ENCODE peak calls at places on chromosomes 2 and 18, in nine cellular contexts. One of them, this sample, is unnamed. For H3K4me1, the result is how much of the 10 kb centered on the place peaks cover.

GRCh38 chr2:128498086-128498485 is 179.4 kb upstream of the HS6ST1 start:
- DNase-seq in sigmoid colon: no peak
- DNase-seq in IMR-90: no peak
- DNase-seq in spleen: peak
- DNase-seq in A549: no peak
- DNase-seq in stomach: peak
- DNase-seq in K562: no peak
- DNase-seq in ovary: no peak
- DNase-seq in Peyer's patch: no peak
- DNase-seq in this sample: no peak

GRCh38 chr2:239679755-239680154 is 278.9 kb upstream of the HDAC4 start:
- DNase-seq in sigmoid colon: no peak
- DNase-seq in IMR-90: no peak
- DNase-seq in spleen: no peak
- DNase-seq in A549: no peak
- DNase-seq in stomach: no peak
- DNase-seq in K562: no peak
- DNase-seq in ovary: no peak
- DNase-seq in Peyer's patch: no peak
- DNase-seq in this sample: no peak

GRCh38 chr2:74917702-74918619 is 40.5 kb upstream of the POLE4 start:
- DNase-seq in sigmoid colon: no peak
- DNase-seq in IMR-90: peak
- DNase-seq in spleen: no peak
- DNase-seq in A549: peak
- DNase-seq in stomach: no peak
- DNase-seq in K562: no peak
- DNase-seq in ovary: no peak
- DNase-seq in Peyer's patch: peak
- DNase-seq in this sample: no peak

GRCh38 chr2:23508066-23508390 is 123.0 kb downstream of the KLHL29 start:
- DNase-seq in sigmoid colon: no peak
- DNase-seq in IMR-90: no peak
- DNase-seq in spleen: no peak
- DNase-seq in A549: no peak
- DNase-seq in stomach: no peak
- DNase-seq in K562: no peak
- DNase-seq in ovary: no peak
- DNase-seq in Peyer's patch: no peak
- DNase-seq in this sample: no peak

GRCh38 chr18:80225685-80226084 is 21.6 kb downstream of the PARD6G start:
- DNase-seq in sigmoid colon: no peak
- DNase-seq in IMR-90: no peak
- DNase-seq in spleen: no peak
- DNase-seq in A549: no peak
- DNase-seq in stomach: no peak
- DNase-seq in K562: no peak
- DNase-seq in ovary: no peak
- DNase-seq in Peyer's patch: no peak
- DNase-seq in this sample: no peak

GRCh38 chr2:145043399-145043834 is 523.5 kb upstream of the ZEB2 start:
- DNase-seq in sigmoid colon: no peak
- DNase-seq in IMR-90: no peak
- DNase-seq in spleen: no peak
- DNase-seq in A549: peak
- DNase-seq in stomach: no peak
- DNase-seq in K562: no peak
- DNase-seq in ovary: no peak
- DNase-seq in Peyer's patch: no peak
- DNase-seq in this sample: no peak

GRCh38 chr18:13028869-13029268 is 37.7 kb downstream of the CEP192 start:
- DNase-seq in sigmoid colon: no peak
- DNase-seq in IMR-90: no peak
- DNase-seq in spleen: no peak
- DNase-seq in A549: no peak
- DNase-seq in stomach: no peak
- DNase-seq in K562: no peak
- DNase-seq in ovary: no peak
- DNase-seq in Peyer's patch: no peak
- DNase-seq in this sample: no peak

GRCh38 chr2:239819974-239820555 is 205.1 kb downstream of the NDUFA10 start:
- DNase-seq in sigmoid colon: peak
- DNase-seq in IMR-90: no peak
- DNase-seq in spleen: peak
- DNase-seq in A549: no peak
- DNase-seq in stomach: peak
- DNase-seq in K562: peak
- DNase-seq in ovary: peak
- DNase-seq in Peyer's patch: no peak
- DNase-seq in this sample: no peak

GRCh38 chr2:42999391-42999811 is 207.0 kb upstream of the HAAO start:
- DNase-seq in sigmoid colon: no peak
- DNase-seq in IMR-90: no peak
- DNase-seq in spleen: peak
- DNase-seq in A549: peak
- DNase-seq in stomach: peak
- DNase-seq in K562: no peak
- DNase-seq in ovary: no peak
- DNase-seq in Peyer's patch: peak
- DNase-seq in this sample: no peak

GRCh38 chr2:134137182-134137595 is 116.7 kb upstream of the MGAT5 start:
- DNase-seq in sigmoid colon: no peak
- DNase-seq in IMR-90: peak
- DNase-seq in spleen: no peak
- DNase-seq in A549: no peak
- DNase-seq in stomach: peak
- DNase-seq in K562: no peak
- DNase-seq in ovary: no peak
- DNase-seq in Peyer's patch: no peak
- DNase-seq in this sample: no peak

GRCh38 chr2:36561223-36561944 is 36.6 kb downstream of the FEZ2 start:
- DNase-seq in sigmoid colon: no peak
- DNase-seq in IMR-90: peak
- DNase-seq in spleen: no peak
- DNase-seq in A549: peak
- DNase-seq in stomach: no peak
- DNase-seq in K562: no peak
- DNase-seq in ovary: no peak
- DNase-seq in Peyer's patch: peak
- DNase-seq in this sample: no peak

GRCh38 chr2:176699660-176700059 is 430.4 kb downstream of the MTX2 start:
- DNase-seq in sigmoid colon: no peak
- DNase-seq in IMR-90: no peak
- DNase-seq in spleen: no peak
- DNase-seq in A549: no peak
- DNase-seq in stomach: no peak
- DNase-seq in K562: no peak
- DNase-seq in ovary: no peak
- DNase-seq in Peyer's patch: no peak
- DNase-seq in this sample: no peak

GRCh38 chr2:218229851-218230250 is 12.9 kb downstream of the ARPC2 start:
- DNase-seq in sigmoid colon: no peak
- DNase-seq in IMR-90: no peak
- DNase-seq in spleen: no peak
- DNase-seq in A549: no peak
- DNase-seq in stomach: no peak
- DNase-seq in K562: no peak
- DNase-seq in ovary: no peak
- DNase-seq in Peyer's patch: peak
- DNase-seq in this sample: no peak

GRCh38 chr2:11784747-11785610 is 38.5 kb downstream of the LPIN1 start:
- DNase-seq in sigmoid colon: peak
- DNase-seq in IMR-90: peak
- DNase-seq in spleen: peak
- DNase-seq in A549: peak
- DNase-seq in stomach: peak
- DNase-seq in K562: peak
- DNase-seq in ovary: peak
- DNase-seq in Peyer's patch: peak
- DNase-seq in this sample: no peak

GRCh38 chr18:23495723-23496440 is 7.4 kb upstream of the RMC1 start:
- DNase-seq in sigmoid colon: no peak
- DNase-seq in IMR-90: no peak
- DNase-seq in spleen: no peak
- DNase-seq in A549: no peak
- DNase-seq in stomach: no peak
- DNase-seq in K562: no peak
- DNase-seq in ovary: no peak
- DNase-seq in Peyer's patch: no peak
- DNase-seq in this sample: no peak

GRCh38 chr18:24530630-24531111 is 70.2 kb downstream of the HRH4 start:
- DNase-seq in sigmoid colon: no peak
- DNase-seq in IMR-90: peak
- DNase-seq in spleen: no peak
- DNase-seq in A549: peak
- DNase-seq in stomach: no peak
- DNase-seq in K562: no peak
- DNase-seq in ovary: no peak
- DNase-seq in Peyer's patch: no peak
- DNase-seq in this sample: no peak

GRCh38 chr2:140972724-140973123 is 1158.1 kb downstream of the LRP1B start:
- DNase-seq in sigmoid colon: no peak
- DNase-seq in IMR-90: no peak
- DNase-seq in spleen: no peak
- DNase-seq in A549: no peak
- DNase-seq in stomach: no peak
- DNase-seq in K562: no peak
- DNase-seq in ovary: no peak
- DNase-seq in Peyer's patch: no peak
- DNase-seq in this sample: no peak

DNA sequence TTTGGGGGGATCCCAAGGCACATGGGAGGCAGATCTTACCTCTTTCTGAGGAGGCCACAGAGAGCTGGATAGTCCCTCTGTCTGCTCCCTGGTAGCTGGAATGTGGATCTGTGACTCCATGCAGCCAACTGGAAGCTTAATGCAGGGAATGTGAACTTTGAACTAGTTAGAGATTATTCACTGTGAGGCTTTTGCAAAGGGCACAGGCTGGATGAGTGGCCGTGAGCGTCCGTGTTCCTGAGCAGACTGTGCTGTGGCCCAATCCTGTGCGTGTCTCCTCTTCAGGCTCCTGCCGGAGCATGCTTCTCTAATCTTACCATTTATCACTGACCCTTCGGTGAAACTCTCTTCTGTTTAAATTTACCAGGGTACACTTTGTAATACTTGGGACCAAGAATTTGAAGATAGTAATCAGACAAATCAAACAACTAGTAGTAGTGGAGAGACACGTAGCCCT is 187.6 kb downstream of the PTPRM start:
- DNase-seq in sigmoid colon: no peak
- DNase-seq in IMR-90: peak
- DNase-seq in spleen: no peak
- DNase-seq in A549: peak
- DNase-seq in stomach: no peak
- DNase-seq in K562: no peak
- DNase-seq in ovary: no peak
- DNase-seq in Peyer's patch: no peak
- DNase-seq in this sample: no peak
- TF ChIP-seq POLR2A in sigmoid colon: no peak
- TF ChIP-seq POLR2A in IMR-90: no peak
- TF ChIP-seq POLR2A in spleen: no peak
- TF ChIP-seq POLR2A in A549: no peak
- TF ChIP-seq POLR2A in stomach: no peak
- TF ChIP-seq POLR2A in K562: no peak
- TF ChIP-seq POLR2A in ovary: no peak
- TF ChIP-seq POLR2A in Peyer's patch: no peak
- TF ChIP-seq POLR2A in this sample: no peak

DNA sequence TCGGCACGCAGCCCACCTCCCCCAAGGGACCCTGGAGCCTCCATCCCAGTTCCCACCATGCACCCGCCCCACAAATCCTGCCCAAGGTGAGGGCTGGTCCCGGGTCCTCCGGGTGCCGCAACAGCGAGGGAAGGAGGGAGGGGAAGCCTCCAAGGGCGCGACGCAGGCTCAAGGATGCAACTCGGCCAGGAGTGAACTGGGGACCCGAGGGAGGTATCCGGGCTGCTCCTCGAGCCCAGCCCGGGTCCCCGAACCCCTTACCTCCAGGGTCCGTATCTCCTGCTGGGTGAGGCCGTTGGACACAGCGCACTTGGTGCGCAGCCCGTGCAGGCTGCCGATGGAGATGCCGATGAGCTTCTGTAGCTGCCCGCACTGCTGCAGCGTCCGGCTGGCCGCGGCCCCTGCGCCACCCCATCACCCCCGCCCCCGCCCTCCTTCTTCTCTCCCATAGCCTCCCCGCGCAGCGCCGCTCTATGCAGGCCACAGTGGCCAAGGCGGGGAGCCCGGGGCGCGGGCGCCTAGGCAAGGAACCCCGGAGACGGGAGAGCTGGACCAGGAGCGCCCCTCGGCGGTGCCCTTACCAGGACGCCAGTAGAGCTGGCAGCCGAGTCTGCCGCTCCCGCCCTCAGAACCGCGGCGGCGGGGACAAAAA is 124.1 kb downstream of the ANKRD30BL start:
- DNase-seq in sigmoid colon: peak
- DNase-seq in IMR-90: no peak
- DNase-seq in spleen: peak
- DNase-seq in A549: no peak
- DNase-seq in stomach: no peak
- DNase-seq in K562: peak
- DNase-seq in ovary: no peak
- DNase-seq in Peyer's patch: no peak
- DNase-seq in this sample: no peak
- TF ChIP-seq CTCF in sigmoid colon: no peak
- TF ChIP-seq CTCF in IMR-90: no peak
- TF ChIP-seq CTCF in spleen: no peak
- TF ChIP-seq CTCF in A549: no peak
- TF ChIP-seq CTCF in stomach: no peak
- TF ChIP-seq CTCF in K562: no peak
- TF ChIP-seq CTCF in ovary: no peak
- TF ChIP-seq CTCF in Peyer's patch: no peak
- TF ChIP-seq CTCF in this sample: no peak

DNA sequence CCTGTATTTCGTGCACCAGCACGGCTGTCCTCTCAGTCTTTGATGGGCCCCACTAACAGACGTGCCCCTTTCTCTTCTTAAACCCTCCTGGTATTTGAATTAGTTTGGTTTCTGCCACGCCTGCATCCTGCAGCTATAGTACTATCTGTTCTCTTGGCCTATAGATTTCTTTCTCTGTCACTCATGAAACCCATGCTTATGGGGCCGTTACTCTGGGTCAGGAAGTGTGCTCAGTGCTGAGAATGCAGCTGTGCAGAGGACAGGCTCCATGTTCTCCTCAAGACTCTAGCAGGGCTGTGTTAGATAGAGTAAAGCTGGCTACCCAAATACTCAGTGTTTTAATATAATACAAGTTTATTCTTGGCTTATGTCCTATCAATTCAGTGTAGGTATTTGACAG is 180.0 kb downstream of the INSIG2 start:
- DNase-seq in sigmoid colon: no peak
- DNase-seq in IMR-90: no peak
- DNase-seq in spleen: no peak
- DNase-seq in A549: no peak
- DNase-seq in stomach: no peak
- DNase-seq in K562: no peak
- DNase-seq in ovary: no peak
- DNase-seq in Peyer's patch: no peak
- DNase-seq in this sample: no peak
- H3K4me1 ChIP-seq in sigmoid colon: under half
- H3K4me1 ChIP-seq in IMR-90: under half
- H3K4me1 ChIP-seq in spleen: under half
- H3K4me1 ChIP-seq in A549: under half
- H3K4me1 ChIP-seq in stomach: under half
- H3K4me1 ChIP-seq in K562: under half
- H3K4me1 ChIP-seq in ovary: under half
- H3K4me1 ChIP-seq in Peyer's patch: under half
- H3K4me1 ChIP-seq in this sample: under half

GRCh38 chr2:215431290-215431689 is 4.6 kb downstream of the FN1 start:
- DNase-seq in sigmoid colon: no peak
- DNase-seq in IMR-90: no peak
- DNase-seq in spleen: no peak
- DNase-seq in A549: no peak
- DNase-seq in stomach: no peak
- DNase-seq in K562: no peak
- DNase-seq in ovary: no peak
- DNase-seq in Peyer's patch: no peak
- DNase-seq in this sample: no peak
- TF ChIP-seq POLR2A in sigmoid colon: no peak
- TF ChIP-seq POLR2A in IMR-90: no peak
- TF ChIP-seq POLR2A in spleen: no peak
- TF ChIP-seq POLR2A in A549: no peak
- TF ChIP-seq POLR2A in stomach: no peak
- TF ChIP-seq POLR2A in K562: no peak
- TF ChIP-seq POLR2A in ovary: no peak
- TF ChIP-seq POLR2A in Peyer's patch: no peak
- TF ChIP-seq POLR2A in this sample: no peak

This sample was measured in esophagus squamous epithelium.